ENCODE peak calls at places on chromosome 19, in five cellular contexts. B, E, L, S and R are unnamed samples.

GRCh38 chr19:3324405-3324856 is 42.0 kb upstream of the NFIC start:
- DNase-seq in B (no peak), E (no peak), L (no peak), S (peak; percentile 57), R (no peak)

GRCh38 chr19:11361037-11361770 is 6.0 kb downstream of the PLPPR2 start:
- DNase-seq in B (no peak), E (no peak), L (no peak), S (no peak), R (no peak)

GRCh38 chr19:12546903-12547302 is 4.4 kb downstream of the ZNF564 start:
- DNase-seq in B (no peak), E (no peak), L (no peak), S (no peak), R (no peak)

GRCh38 chr19:11479470-11480080 is 1.3 kb downstream of the ELAVL3 start:
- DNase-seq in B (no peak), E (no peak), L (no peak), S (no peak), R (no peak)

GRCh38 chr19:14916848-14917247 is 24.4 kb upstream of the OR7C2 start:
- DNase-seq in B (peak; percentile 5), E (no peak), L (no peak), S (peak; percentile 3), R (no peak)

GRCh38 chr19:28044477-28044876 is 1168.5 kb downstream of the UQCRFS1 start:
- DNase-seq in B (no peak), E (no peak), L (no peak), S (no peak), R (no peak)

GRCh38 chr19:44857837-44858236 is 11.7 kb downstream of the NECTIN2 start:
- DNase-seq in B (no peak), E (no peak), L (no peak), S (no peak), R (no peak)

GRCh38 chr19:57559404-57560025 is at the start of gene ZNF550:
- DNase-seq in B (peak; percentile 91), E (peak; percentile 95), L (peak; percentile 90), S (peak; percentile 94), R (peak; percentile 91)

GRCh38 chr19:512548-513365 is 5.5 kb downstream of the TPGS1 start:
- DNase-seq in B (no peak), E (no peak), L (no peak), S (no peak), R (no peak)

GRCh38 chr19:13932911-13933393 is 5.3 kb downstream of the PODNL1 start:
- DNase-seq in B (no peak), E (no peak), L (no peak), S (no peak), R (no peak)

GRCh38 chr19:10262771-10263170 is 8.1 kb upstream of the ICAM1 start:
- DNase-seq in B (no peak), E (no peak), L (no peak), S (no peak), R (no peak)

GRCh38 chr19:10120538-10121198 is 969 bp upstream of the EIF3G start:
- DNase-seq in B (no peak), E (no peak), L (peak; percentile 80), S (no peak), R (no peak)

GRCh38 chr19:8363803-8364771 is at the start of gene ANGPTL4:
- DNase-seq in B (peak; percentile 69), E (peak; percentile 90), L (peak; percentile 74), S (no peak), R (no peak)

GRCh38 chr19:3175761-3176714 is 2.5 kb upstream of the S1PR4 start:
- DNase-seq in B (no peak), E (no peak), L (peak; percentile 51), S (peak; percentile 89), R (peak; percentile 46)

GRCh38 chr19:3045885-3046603 is 16.3 kb downstream of the TLE5 start:
- DNase-seq in B (no peak), E (no peak), L (no peak), S (no peak), R (no peak)

GRCh38 chr19:35204799-35205732 is 23.5 kb downstream of the FAM187B start:
- DNase-seq in B (no peak), E (no peak), L (no peak), S (peak; percentile 90), R (no peak)

GRCh38 chr19:35621708-35622107 is 7.1 kb upstream of the RBM42 start:
- DNase-seq in B (no peak), E (no peak), L (no peak), S (no peak), R (no peak)

GRCh38 chr19:17405250-17406038 is at the start of gene BST2:
- DNase-seq in B (no peak), E (no peak), L (peak; percentile 42), S (peak; percentile 95), R (no peak)

GRCh38 chr19:41701401-41702075 is 6.9 kb upstream of the CEACAM5 start:
- DNase-seq in B (peak; percentile 58), E (peak; percentile 55), L (no peak), S (no peak), R (peak; percentile 28)
- TF ChIP-seq CTCF in B (peak; percentile 59), E (no peak), L (no peak), S (peak; percentile 38), R (no peak)

GRCh38 chr19:18428837-18429674 is 8.9 kb downstream of the ISYNA1 start:
- DNase-seq in B (peak; percentile 80), E (no peak), L (peak; percentile 95), S (peak; percentile 89), R (no peak)
- TF ChIP-seq CTCF in B (no peak), E (no peak), L (no peak), S (no peak), R (no peak)

GRCh38 chr19:40862333-40862732 is 12.1 kb upstream of the CYP2A6 start:
- DNase-seq in B (no peak), E (no peak), L (no peak), S (no peak), R (no peak)
- TF ChIP-seq CTCF in B (no peak), E (no peak), L (no peak), S (no peak), R (no peak)

GRCh38 chr19:46481947-46482346 is 10.6 kb upstream of the PNMA8A start:
- DNase-seq in B (no peak), E (no peak), L (peak; percentile 13), S (no peak), R (no peak)
- TF ChIP-seq CTCF in B (no peak), E (no peak), L (no peak), S (no peak), R (no peak)